ENCODE peak calls at places on chromosomes 5 and 9, in six cellular contexts. D is naive B cell; J is H9; G is AG09309; W is activated CD8-positive, alpha-beta memory T cell treated with anti-CD3 and anti-CD28 coated beads for 4 hours; T is GM13976. Y is an unnamed sample.

GRCh38 chr9:117564839-117565238 is 139.4 kb upstream of the TLR4 start:
- DNase-seq in D (no peak), J (no peak), G (no peak), W (no peak), T (no peak), Y (no peak)

GRCh38 chr5:172733179-172733973 is 37.6 kb downstream of the DUSP1 start:
- DNase-seq in D (no peak), J (no peak), G (peak), W (no peak), T (no peak), Y (no peak)

GRCh38 chr5:128920345-128921215 is 44.7 kb upstream of the SLC27A6 start:
- DNase-seq in D (no peak), J (no peak), G (no peak), W (no peak), T (no peak), Y (no peak)

GRCh38 chr5:1726469-1726865 is 73.2 kb downstream of the MRPL36 start:
- DNase-seq in D (no peak), J (peak), G (no peak), W (no peak), T (no peak), Y (peak)

GRCh38 chr9:20292002-20292401 is 330.3 kb downstream of the MLLT3 start:
- DNase-seq in D (no peak), J (no peak), G (no peak), W (no peak), T (no peak), Y (no peak)

GRCh38 chr9:87336407-87336806 is 161.3 kb upstream of the DAPK1 start:
- DNase-seq in D (no peak), J (no peak), G (no peak), W (no peak), T (peak), Y (no peak)

GRCh38 chr5:124735169-124735858 is 11.1 kb downstream of the ZNF608 start:
- DNase-seq in D (no peak), J (peak), G (peak), W (no peak), T (no peak), Y (no peak)

GRCh38 chr9:130433168-130433946 is 11.4 kb upstream of the ASS1 start:
- DNase-seq in D (no peak), J (peak), G (no peak), W (no peak), T (peak), Y (peak)

GRCh38 chr5:173909205-173909604 is 21.1 kb downstream of the CPEB4 start:
- DNase-seq in D (no peak), J (no peak), G (no peak), W (no peak), T (no peak), Y (no peak)

GRCh38 chr5:74040811-74041491 is 415.0 kb downstream of the ARHGEF28 start:
- DNase-seq in D (no peak), J (no peak), G (no peak), W (no peak), T (no peak), Y (no peak)

GRCh38 chr9:27564031-27564430 is 9.2 kb downstream of the C9orf72 start:
- DNase-seq in D (no peak), J (no peak), G (no peak), W (no peak), T (no peak), Y (no peak)

GRCh38 chr5:132815454-132815853 is 2.4 kb downstream of the SOWAHA start:
- DNase-seq in D (no peak), J (no peak), G (no peak), W (no peak), T (no peak), Y (no peak)

GRCh38 chr5:31809037-31809910 is 170.3 kb downstream of the PDZD2 start:
- DNase-seq in D (no peak), J (peak), G (peak), W (no peak), T (peak), Y (no peak)

GRCh38 chr5:82335807-82336206 is 57.7 kb upstream of the RPS23 start:
- DNase-seq in D (no peak), J (no peak), G (no peak), W (no peak), T (no peak), Y (no peak)

GRCh38 chr5:10133830-10134229 is 115.9 kb downstream of the ATPSCKMT start:
- DNase-seq in D (no peak), J (no peak), G (no peak), W (no peak), T (no peak), Y (no peak)

GRCh38 chr5:142323480-142324376 is 1.1 kb downstream of the SPRY4 start:
- DNase-seq in D (no peak), J (no peak), G (no peak), W (no peak), T (no peak), Y (no peak)

GRCh38 chr9:85212209-85212608 is 529.5 kb downstream of the AGTPBP1 start:
- DNase-seq in D (no peak), J (no peak), G (no peak), W (no peak), T (no peak), Y (peak)

GRCh38 chr9:69898714-69899209 is 78.1 kb downstream of the CFAP95 start:
- DNase-seq in D (no peak), J (no peak), G (peak), W (no peak), T (no peak), Y (no peak)

GRCh38 chr5:71011194-71011792 is 13.8 kb downstream of the NAIP start:
- DNase-seq in D (no peak), J (no peak), G (no peak), W (no peak), T (no peak), Y (no peak)

GRCh38 chr9:129392093-129392541 is 214.1 kb upstream of the IER5L start:
- DNase-seq in D (no peak), J (peak), G (no peak), W (no peak), T (no peak), Y (no peak)

GRCh38 chr9:119368179-119368578 is 1.1 kb downstream of the BRINP1 start:
- DNase-seq in D (no peak), J (no peak), G (no peak), W (no peak), T (no peak), Y (no peak)

GRCh38 chr5:68458416-68458815 is 242.9 kb downstream of the PIK3R1 start:
- DNase-seq in D (no peak), J (no peak), G (no peak), W (no peak), T (no peak), Y (no peak)

GRCh38 chr5:156815988-156816599 is 34.0 kb upstream of the PPP1R2B start:
- DNase-seq in D (no peak), J (peak), G (peak), W (no peak), T (peak), Y (peak)

GRCh38 chr5:128378636-128379035 is 159.4 kb downstream of the FBN2 start:
- DNase-seq in D (no peak), J (no peak), G (no peak), W (no peak), T (no peak), Y (no peak)

GRCh38 chr5:145220491-145220890 is 614.7 kb downstream of the PRELID2 start:
- DNase-seq in D (no peak), J (no peak), G (no peak), W (no peak), T (no peak), Y (no peak)

GRCh38 chr5:55713871-55714270 is 1.7 kb upstream of the SLC38A9 start:
- DNase-seq in D (no peak), J (no peak), G (no peak), W (no peak), T (no peak), Y (no peak)

GRCh38 chr9:32596936-32597335 is 24.0 kb upstream of the NDUFB6 start:
- DNase-seq in D (no peak), J (no peak), G (no peak), W (no peak), T (no peak), Y (no peak)

GRCh38 chr9:129989740-129990139 is 53.2 kb downstream of the FNBP1 start:
- DNase-seq in D (no peak), J (no peak), G (no peak), W (no peak), T (no peak), Y (no peak)

GRCh38 chr5:10250804-10251276 is 760 bp downstream of the CCT5 start:
- DNase-seq in D (no peak), J (no peak), G (no peak), W (no peak), T (peak), Y (no peak)

GRCh38 chr5:148090200-148090599 is 26.4 kb downstream of the SPINK5 start:
- DNase-seq in D (no peak), J (no peak), G (no peak), W (no peak), T (no peak), Y (no peak)

GRCh38 chr5:13660072-13660471 is 284.4 kb downstream of the DNAH5 start:
- DNase-seq in D (no peak), J (no peak), G (peak), W (no peak), T (no peak), Y (no peak)

GRCh38 chr9:116686135-116686534 is 970 bp upstream of the TRIM32 start:
- DNase-seq in D (no peak), J (no peak), G (no peak), W (no peak), T (no peak), Y (no peak)

GRCh38 chr5:132714456-132715307 is 22.7 kb downstream of the KIF3A start:
- DNase-seq in D (no peak), J (no peak), G (no peak), W (no peak), T (no peak), Y (no peak)

GRCh38 chr5:91245871-91246270 is 137.2 kb downstream of the ARRDC3 start:
- DNase-seq in D (no peak), J (no peak), G (no peak), W (no peak), T (no peak), Y (no peak)

GRCh38 chr9:82011133-82011532 is 22.6 kb downstream of the SPATA31D1 start:
- DNase-seq in D (no peak), J (no peak), G (no peak), W (no peak), T (no peak), Y (no peak)

GRCh38 chr5:2276101-2276500 is 393.4 kb upstream of the IRX4 start:
- DNase-seq in D (no peak), J (no peak), G (no peak), W (no peak), T (no peak), Y (no peak)

GRCh38 chr5:150114102-150114641 is 27.8 kb upstream of the CSF1R start:
- DNase-seq in D (no peak), J (peak), G (no peak), W (no peak), T (no peak), Y (no peak)